ENCODE peak calls at places on chromosomes 7 and 10, in five cellular contexts. R is T-cell; A is EH; M is CD4-positive, alpha-beta memory T cell; I is pulmonary artery endothelial cell. Q is an unnamed sample.
A peak's percentile ranks its signal among the peaks of the same experiment; 100 is the strongest.

GRCh38 chr7:148712610-148713330 is 14.1 kb downstream of the CUL1 start:
- DNase-seq in R (no peak), A (peak; percentile 18), M (no peak), I (no peak), Q (no peak)

GRCh38 chr7:44051611-44052220 is 7.2 kb downstream of the DBNL start:
- DNase-seq in R (no peak), A (no peak), M (no peak), I (no peak), Q (no peak)

GRCh38 chr10:128268015-128268722 is 141.9 kb upstream of the MKI67 start:
- DNase-seq in R (no peak), A (no peak), M (no peak), I (no peak), Q (no peak)

GRCh38 chr7:28005848-28006233 is 174.8 kb downstream of the JAZF1 start:
- DNase-seq in R (no peak), A (peak; percentile 56), M (no peak), I (no peak), Q (no peak)

GRCh38 chr7:44935583-44935982 is 43.2 kb downstream of the MYO1G start:
- DNase-seq in R (no peak), A (no peak), M (no peak), I (no peak), Q (no peak)

GRCh38 chr10:60282771-60283353 is 106.8 kb downstream of the ANK3 start:
- DNase-seq in R (no peak), A (peak; percentile 88), M (no peak), I (peak; percentile 64), Q (no peak)

GRCh38 chr7:1224093-1224702 is 8.5 kb upstream of the UNCX start:
- DNase-seq in R (no peak), A (no peak), M (no peak), I (no peak), Q (no peak)

GRCh38 chr7:94095359-94096009 is 91.3 kb upstream of the BET1 start:
- DNase-seq in R (no peak), A (peak; percentile 49), M (no peak), I (no peak), Q (no peak)

GRCh38 chr7:7177044-7177517 is 5.3 kb upstream of the C1GALT1 start:
- DNase-seq in R (no peak), A (peak; percentile 75), M (no peak), I (peak; percentile 68), Q (no peak)

GRCh38 chr10:123643315-123643714 is 22.8 kb upstream of the GPR26 start:
- DNase-seq in R (no peak), A (no peak), M (no peak), I (no peak), Q (no peak)

GRCh38 chr7:125059861-125060456 is 130.3 kb upstream of the POT1 start:
- DNase-seq in R (no peak), A (no peak), M (no peak), I (no peak), Q (no peak)

Q was measured in activated gamma-delta T cell treated with anti-CD3 and anti-CD28 coated beads, Interleukin-2, amount 50 U/mL, for 16 hours.